ENCODE peak calls at places on chromosomes 6 and 20, in four cellular contexts. X is WTC11, U is GM12878, Y is HepG2. J is an unnamed sample.

GRCh38 chr6:159693894-159694545 is 979 bp upstream of the SOD2 start:
- DNase-seq in Y (peak; percentile 73), X (no peak), U (no peak), J (peak; percentile 65)

GRCh38 chr6:87870606-87871005 is 168.6 kb upstream of the AKIRIN2 start:
- DNase-seq in X (no peak), U (no peak), Y (no peak), J (no peak)

GRCh38 chr20:23282546-23282945 is 68.0 kb upstream of the NXT1 start:
- DNase-seq in U (no peak), Y (no peak), X (no peak), J (no peak)

GRCh38 chr20:59939879-59940128 is 301 bp downstream of the PPP1R3D start:
- DNase-seq in Y (no peak), U (no peak), X (peak; percentile 40), J (peak; percentile 27)

GRCh38 chr6:145815875-145816274 is 1.3 kb upstream of the FBXO30 start:
- DNase-seq in X (no peak), U (no peak), Y (no peak), J (peak; percentile 34)

GRCh38 chr6:125294036-125294435 is 7.7 kb downstream of the HDDC2 start:
- DNase-seq in X (no peak), Y (no peak), U (no peak), J (no peak)

GRCh38 chr6:16731503-16732018 is 29.7 kb downstream of the ATXN1 start:
- DNase-seq in U (peak; percentile 61), X (no peak), Y (no peak), J (no peak)

GRCh38 chr6:108105584-108105983 is 31.0 kb upstream of the OSTM1 start:
- DNase-seq in X (no peak), Y (no peak), U (no peak), J (no peak)

GRCh38 chr20:46031701-46032254 is 2.8 kb downstream of the SLC12A5 start:
- DNase-seq in X (peak; percentile 71), Y (no peak), U (no peak), J (no peak)

GRCh38 chr6:105851181-105851580 is 235.0 kb upstream of the PRDM1 start:
- DNase-seq in X (peak; percentile 21), U (no peak), Y (no peak), J (no peak)

GRCh38 chr6:157822221-157823000 is 635 bp upstream of the SNX9 start:
- DNase-seq in X (peak; percentile 38), Y (no peak), U (no peak), J (peak; percentile 40)

GRCh38 chr20:24469116-24470030 is at the start of gene SYNDIG1:
- DNase-seq in X (peak; percentile 73), U (no peak), Y (no peak), J (no peak)

GRCh38 chr6:117545161-117545595 is 57.1 kb downstream of the GOPC start:
- DNase-seq in X (no peak), U (no peak), Y (peak; percentile 85), J (no peak)

GRCh38 chr20:62252342-62252966 is 14.1 kb downstream of the OSBPL2 start:
- DNase-seq in Y (no peak), U (no peak), X (no peak), J (no peak)

GRCh38 chr6:85402922-85403321 is 47.0 kb upstream of the NT5E start:
- DNase-seq in X (no peak), Y (no peak), U (no peak), J (no peak)
- TF ChIP-seq MAX in X (no peak), Y (no peak), U (no peak), J (no peak)

DNA sequence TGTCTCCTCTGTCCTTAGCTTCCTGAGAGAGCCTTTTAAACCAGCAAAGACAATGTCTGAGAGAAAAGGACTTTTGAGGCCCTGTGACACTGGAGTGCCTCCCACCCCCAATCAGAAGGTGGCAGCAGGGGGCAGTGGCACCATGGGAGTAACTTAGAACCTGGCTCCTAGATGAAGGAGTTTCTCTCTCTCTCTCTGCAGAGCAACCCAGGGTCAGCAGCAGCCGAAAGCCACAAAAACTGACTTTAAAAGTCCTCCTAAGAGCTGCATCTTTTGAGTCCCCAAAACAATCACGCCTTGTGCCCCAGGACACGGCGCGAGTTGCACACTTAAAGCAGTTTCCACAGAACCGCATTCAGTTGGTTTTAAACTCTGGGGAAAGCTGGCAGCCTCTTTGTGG is 5.3 kb upstream of the TCP11 start:
- DNase-seq in Y (peak; percentile 63), U (no peak), X (peak; percentile 56), J (peak; percentile 28)
- TF ChIP-seq TCF7 in Y (no peak), U (no peak), X (no peak), J (no peak)

GRCh38 chr20:63530788-63531160 is 6.4 kb downstream of the PTK6 start:
- DNase-seq in Y (no peak), U (no peak), X (no peak), J (no peak)
- TF ChIP-seq MAX in Y (no peak), U (no peak), X (no peak), J (no peak)

GRCh38 chr6:43582911-43583310 is 6.9 kb downstream of the POLH start:
- DNase-seq in U (no peak), Y (no peak), X (no peak), J (no peak)

GRCh38 chr6:43578748-43579147 is 2.8 kb downstream of the POLH start:
- DNase-seq in Y (no peak), X (no peak), U (no peak), J (no peak)

GRCh38 chr6:43575105-43575771 is 600 bp downstream of the XPO5 start:
- DNase-seq in X (peak; percentile 40), Y (peak; percentile 40), U (no peak), J (peak; percentile 66)

GRCh38 chr6:43575772-43576551 is at the start of the genes POLH and XPO5:
- DNase-seq in Y (peak; percentile 92), X (peak; percentile 92), U (peak; percentile 82), J (peak; percentile 99)

DNA sequence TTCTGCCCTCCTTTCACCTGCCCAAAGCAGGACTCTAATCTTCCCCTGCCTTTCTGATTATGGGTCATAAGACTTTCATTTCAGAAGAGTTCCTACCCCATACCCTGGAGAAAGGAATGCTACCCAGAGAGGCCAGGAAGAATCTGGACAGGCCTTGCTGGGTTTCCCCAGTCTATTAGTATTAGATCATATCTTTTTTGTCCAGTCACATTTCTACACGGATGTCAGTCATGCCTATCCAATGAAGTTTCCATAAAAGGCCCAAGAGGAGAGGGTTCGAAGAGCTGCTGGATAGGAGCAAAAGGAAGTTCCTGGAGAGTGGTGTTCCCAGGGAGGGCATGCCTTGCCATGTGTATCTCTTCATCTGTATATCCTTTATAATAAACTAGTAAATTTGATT is 3.2 kb downstream of the POLH start:
- DNase-seq in X (no peak), Y (peak; percentile 16), U (no peak), J (no peak)
- TF ChIP-seq TCF7 in X (no peak), Y (no peak), U (no peak), J (no peak)

GRCh38 chr6:149210376-149210775 is 107.1 kb upstream of the TAB2 start:
- DNase-seq in U (no peak), Y (no peak), X (no peak), J (no peak)
- TF ChIP-seq MAX in U (no peak), Y (no peak), X (no peak), J (no peak)

J was measured in K562.